ENCODE peak calls at places on chromosome 10, in ten cellular contexts. S is stimulated activated CD8-positive, alpha-beta memory T cell treated with anti-CD3 and anti-CD28 coated beads, Interleukin-15, amount 100 ng/mL, for 24 hours; M is NCI-H2081; F is osteocyte; A is pons; X is stimulated activated CD4-positive, alpha-beta T cell treated with anti-CD3 and anti-CD28 coated beads, Interleukin-1b, Interleukin-23, amount 100 ng/mL, for 1 hour; O is NCI-H1694; V is iris pigment epithelial cell; L is AG09319; Q is RWPE1. G is an unnamed sample.

GRCh38 chr10:11687357-11687771 is 54.8 kb upstream of the ECHDC3 start:
- DNase-seq in O (no peak), F (no peak), V (no peak), L (no peak), X (no peak), A (no peak), M (no peak), S (no peak), Q (peak; percentile 69), G (no peak)

GRCh38 chr10:133015816-133016462 is 71.8 kb upstream of the ADGRA1 start:
- DNase-seq in M (no peak), Q (no peak), A (no peak), S (no peak), O (no peak), X (no peak), F (no peak), V (no peak), L (no peak), G (no peak)

GRCh38 chr10:107915277-107915634 is 750.8 kb upstream of the SORCS1 start:
- DNase-seq in M (no peak), Q (no peak), L (no peak), F (no peak), X (no peak), O (no peak), A (no peak), V (no peak), S (no peak), G (no peak)

GRCh38 chr10:30857803-30858202 is 173.9 kb downstream of the ZNF438 start:
- DNase-seq in F (no peak), S (no peak), V (peak; percentile 92), M (no peak), X (no peak), L (peak; percentile 72), Q (no peak), A (peak; percentile 47), O (no peak), G (no peak)

GRCh38 chr10:130935051-130935450 is 376.5 kb downstream of the TCERG1L start:
- DNase-seq in O (no peak), L (no peak), M (no peak), Q (no peak), V (no peak), S (no peak), F (no peak), X (no peak), A (no peak), G (no peak)

GRCh38 chr10:61918989-61919388 is 17.5 kb downstream of the ARID5B start:
- DNase-seq in V (no peak), F (no peak), A (no peak), Q (no peak), O (no peak), S (no peak), L (no peak), X (no peak), M (no peak), G (no peak)

GRCh38 chr10:118818621-118819221 is 64.0 kb upstream of the CACUL1 start:
- DNase-seq in O (peak; percentile 79), S (no peak), V (no peak), M (peak; percentile 72), A (peak; percentile 18), F (no peak), L (no peak), X (no peak), Q (no peak), G (no peak)

GRCh38 chr10:69382382-69383117 is 34.2 kb downstream of the TACR2 start:
- DNase-seq in X (no peak), F (no peak), M (no peak), S (no peak), A (no peak), Q (peak; percentile 64), L (no peak), O (no peak), V (peak; percentile 89), G (no peak)

GRCh38 chr10:121235692-121236091 is 362.6 kb downstream of the FGFR2 start:
- DNase-seq in X (no peak), A (no peak), Q (no peak), S (no peak), V (no peak), F (no peak), L (no peak), M (no peak), O (no peak), G (no peak)

GRCh38 chr10:17210361-17210760 is 8.9 kb upstream of the TRDMT1 start:
- DNase-seq in L (no peak), S (no peak), V (no peak), F (no peak), O (no peak), Q (no peak), X (no peak), A (no peak), M (no peak), G (no peak)

GRCh38 chr10:79331709-79332108 is 15.6 kb upstream of the PPIF start:
- DNase-seq in F (no peak), O (no peak), S (peak; percentile 40), Q (peak; percentile 46), M (no peak), A (no peak), L (peak; percentile 50), X (peak; percentile 54), V (peak; percentile 94), G (no peak)

GRCh38 chr10:116748041-116748440 is 5.7 kb upstream of the HSPA12A start:
- DNase-seq in X (no peak), Q (peak; percentile 83), L (no peak), A (no peak), V (peak; percentile 70), O (no peak), S (no peak), M (no peak), F (no peak), G (no peak)

GRCh38 chr10:23362879-23363787 is 18.5 kb upstream of the C10orf67 start:
- DNase-seq in L (no peak), M (no peak), F (no peak), S (no peak), O (no peak), X (no peak), Q (no peak), V (no peak), A (no peak), G (no peak)

GRCh38 chr10:60818134-60818770 is 40.0 kb downstream of the CDK1 start:
- DNase-seq in L (no peak), F (no peak), M (no peak), S (no peak), A (no peak), V (peak; percentile 60), O (no peak), Q (no peak), X (no peak), G (no peak)

GRCh38 chr10:34206602-34207268 is 608.4 kb downstream of the PARD3 start:
- DNase-seq in A (no peak), M (no peak), F (no peak), L (no peak), S (no peak), Q (no peak), O (no peak), X (no peak), V (no peak), G (no peak)

GRCh38 chr10:33052915-33053810 is 95.1 kb upstream of the ITGB1 start:
- DNase-seq in S (no peak), F (no peak), L (no peak), Q (no peak), O (no peak), M (no peak), V (peak; percentile 48), X (no peak), A (no peak), G (no peak)

GRCh38 chr10:86664370-86665217 is 3.7 kb upstream of the LDB3 start:
- DNase-seq in M (no peak), A (no peak), L (no peak), F (no peak), X (no peak), V (no peak), Q (no peak), O (peak; percentile 17), S (no peak), G (no peak)

GRCh38 chr10:19654576-19654975 is 161.7 kb upstream of the PLXDC2 start:
- DNase-seq in O (no peak), Q (peak; percentile 31), F (no peak), A (peak; percentile 9), V (peak; percentile 89), X (no peak), M (no peak), S (no peak), L (no peak), G (no peak)

GRCh38 chr10:80365510-80365909 is 8.9 kb downstream of the DYDC2 start:
- DNase-seq in A (no peak), Q (no peak), O (no peak), S (no peak), M (no peak), V (no peak), F (no peak), X (no peak), L (no peak), G (no peak)

GRCh38 chr10:44413416-44413815 is 28.5 kb upstream of the CXCL12 start:
- DNase-seq in S (no peak), Q (no peak), L (no peak), A (no peak), V (no peak), X (no peak), O (no peak), M (no peak), F (no peak), G (no peak)

GRCh38 chr10:57657164-57657765 is 610.4 kb downstream of the IPMK start:
- DNase-seq in Q (peak; percentile 59), O (peak; percentile 50), F (no peak), V (peak; percentile 56), S (no peak), A (peak; percentile 45), M (peak; percentile 41), L (peak; percentile 14), X (no peak), G (no peak)

GRCh38 chr10:104492349-104492940 is 138.8 kb downstream of the CFAP58 start:
- DNase-seq in X (no peak), O (no peak), M (no peak), F (no peak), A (peak; percentile 34), Q (no peak), S (no peak), V (no peak), L (no peak), G (no peak)

GRCh38 chr10:22597142-22597541 is 117.2 kb downstream of the PIP4K2A start:
- DNase-seq in V (peak; percentile 22), X (no peak), F (no peak), S (no peak), A (no peak), O (no peak), L (no peak), M (no peak), Q (no peak), G (no peak)

GRCh38 chr10:13536674-13537366 is 8.0 kb upstream of the BEND7 start:
- DNase-seq in X (no peak), S (no peak), A (no peak), M (no peak), L (no peak), F (no peak), Q (peak; percentile 20), V (peak; percentile 52), O (peak; percentile 38), G (peak; percentile 62)

GRCh38 chr10:99234067-99234738 is 1.4 kb downstream of the HPSE2 start:
- DNase-seq in A (peak; percentile 40), F (no peak), V (peak; percentile 47), X (no peak), L (no peak), O (no peak), M (no peak), Q (peak; percentile 38), S (no peak), G (no peak)

GRCh38 chr10:43223056-43223455 is 43.8 kb downstream of the RASGEF1A start:
- DNase-seq in S (no peak), V (no peak), Q (no peak), A (no peak), M (no peak), F (no peak), X (no peak), L (no peak), O (no peak), G (no peak)